ENCODE peak calls at places on chromosome 7, in five cellular contexts. O is neural crest cell, Z is endothelial cell, N is HEK293T, Q is EH. H is an unnamed sample.
A peak's percentile ranks its signal among the peaks of the same experiment; 100 is the strongest.

GRCh38 chr7:139851770-139852481 is 22.9 kb downstream of the TBXAS1 start:
- DNase-seq in O (no peak), Z (no peak), N (no peak), Q (no peak), H (no peak)

GRCh38 chr7:98760201-98760651 is 109.6 kb downstream of the TMEM130 start:
- DNase-seq in O (no peak), Z (no peak), N (no peak), Q (peak; percentile 60), H (peak; percentile 46)

GRCh38 chr7:7274782-7275181 is 92.4 kb downstream of the C1GALT1 start:
- DNase-seq in O (no peak), Z (no peak), N (no peak), Q (peak; percentile 30), H (peak; percentile 53)

GRCh38 chr7:41870017-41870416 is 167.1 kb upstream of the INHBA start:
- DNase-seq in O (no peak), Z (no peak), N (no peak), Q (peak; percentile 67), H (peak; percentile 36)

GRCh38 chr7:150379590-150380379 is 655 bp downstream of the ZNF775 start:
- DNase-seq in O (peak; percentile 43), Z (peak; percentile 39), N (peak; percentile 57), Q (peak; percentile 40), H (no peak)

GRCh38 chr7:1355568-1356340 is 103.5 kb downstream of the MICALL2 start:
- DNase-seq in O (no peak), Z (no peak), N (no peak), Q (no peak), H (no peak)

GRCh38 chr7:132500727-132501410 is 75.4 kb downstream of the PLXNA4 start:
- DNase-seq in O (no peak), Z (peak; percentile 20), N (peak; percentile 20), Q (peak; percentile 6), H (peak; percentile 70)

GRCh38 chr7:127447326-127447945 is 54.9 kb upstream of the ZNF800 start:
- DNase-seq in O (no peak), Z (peak; percentile 9), N (peak; percentile 60), Q (peak; percentile 72), H (peak; percentile 68)

GRCh38 chr7:74452748-74453320 is 872 bp upstream of the GTF2IRD1 start:
- DNase-seq in O (no peak), Z (no peak), N (no peak), Q (peak; percentile 53), H (peak; percentile 88)

GRCh38 chr7:450741-451140 is 68.9 kb downstream of the PDGFA start:
- DNase-seq in O (no peak), Z (no peak), N (no peak), Q (no peak), H (no peak)

GRCh38 chr7:116543664-116544063 is 18.8 kb downstream of the CAV1 start:
- DNase-seq in O (no peak), Z (no peak), N (no peak), Q (peak; percentile 68), H (peak; percentile 81)

GRCh38 chr7:12643001-12643400 is 44.4 kb upstream of the ARL4A start:
- DNase-seq in O (no peak), Z (no peak), N (no peak), Q (peak; percentile 71), H (no peak)

H was measured in fibroblast of mammary gland.